ENCODE peak calls at places on chromosomes 1 and 21, in nine cellular contexts. U is NCI-H1105 treated with DMSO at 0.1 percent for 48 hours; O is stimulated activated CD4-positive, alpha-beta T cell treated with anti-CD3 and anti-CD28 coated beads, TNF-alpha, amount 100 ng/mL, for 24 hours; C is hippocampal formation; J is neural crest cell; W is T-helper 1 cell; Y is left ventricle myocardium superior; L is Peyer's patch; S is NCI-H1092 treated with DMSO at 0.1 percent for 48 hours. V is an unnamed sample.

GRCh38 chr1:114330451-114330983 is 176.8 kb upstream of the SYT6 start:
- DNase-seq in Y (no peak), S (no peak), W (no peak), C (no peak), O (no peak), U (no peak), L (no peak), J (no peak), V (peak; percentile 2)

GRCh38 chr21:45828580-45829565 is 152.7 kb upstream of the COL6A1 start:
- DNase-seq in S (no peak), U (no peak), W (no peak), L (no peak), J (no peak), Y (no peak), C (no peak), O (no peak), V (no peak)

GRCh38 chr1:18575620-18576019 is 55.0 kb upstream of the PAX7 start:
- DNase-seq in O (peak; percentile 9), S (peak; percentile 71), U (peak; percentile 7), L (peak; percentile 68), C (peak; percentile 29), J (peak; percentile 81), W (peak; percentile 42), Y (peak; percentile 82), V (peak; percentile 50)

GRCh38 chr1:192379536-192379935 is 62.7 kb downstream of the RGS21 start:
- DNase-seq in L (no peak), U (no peak), S (no peak), C (no peak), O (no peak), Y (no peak), W (no peak), J (no peak), V (no peak)

GRCh38 chr1:232983817-232984567 is 33.6 kb downstream of the NTPCR start:
- DNase-seq in Y (no peak), U (no peak), J (no peak), S (no peak), C (no peak), O (no peak), W (no peak), L (no peak), V (no peak)

GRCh38 chr1:243508303-243508713 is 252.5 kb downstream of the SDCCAG8 start:
- DNase-seq in S (no peak), W (no peak), Y (no peak), C (peak; percentile 30), U (no peak), O (no peak), J (no peak), L (no peak), V (no peak)

GRCh38 chr1:227245613-227246320 is 72.5 kb downstream of the CDC42BPA start:
- DNase-seq in Y (peak; percentile 80), O (no peak), S (no peak), L (no peak), W (no peak), U (no peak), J (no peak), C (no peak), V (no peak)

GRCh38 chr1:43994071-43994470 is 2.7 kb downstream of the CCDC24 start:
- DNase-seq in L (no peak), O (no peak), S (no peak), W (no peak), C (no peak), J (no peak), Y (no peak), U (no peak), V (no peak)

GRCh38 chr1:78044796-78045599 is 768 bp upstream of the GIPC2 start:
- DNase-seq in C (no peak), S (no peak), J (no peak), Y (no peak), O (no peak), L (no peak), W (no peak), U (no peak), V (no peak)

GRCh38 chr1:16017461-16018303 is at the start of gene HSPB7:
- DNase-seq in C (no peak), Y (peak; percentile 95), W (no peak), S (no peak), O (no peak), U (no peak), L (no peak), J (no peak), V (no peak)

GRCh38 chr1:32431736-32432400 is 33.0 kb upstream of the ZBTB8B start:
- DNase-seq in U (no peak), Y (no peak), W (no peak), C (no peak), J (no peak), L (no peak), O (no peak), S (no peak), V (no peak)

GRCh38 chr1:232589809-232590741 is 39.9 kb downstream of the SIPA1L2 start:
- DNase-seq in J (no peak), U (no peak), S (no peak), L (no peak), Y (peak; percentile 38), C (peak; percentile 10), W (no peak), O (no peak), V (no peak)

GRCh38 chr1:229563241-229563640 is 4.7 kb upstream of the ABCB10 start:
- DNase-seq in L (no peak), Y (no peak), O (no peak), C (no peak), J (no peak), U (no peak), W (no peak), S (no peak), V (peak; percentile 38)

GRCh38 chr1:1753607-1754005 is 24.7 kb downstream of the NADK start:
- DNase-seq in S (no peak), U (no peak), Y (no peak), C (no peak), J (no peak), W (no peak), O (no peak), L (no peak), V (no peak)

GRCh38 chr1:165228676-165229075 is 127.8 kb downstream of the LMX1A start:
- DNase-seq in Y (no peak), W (no peak), L (no peak), C (no peak), O (no peak), S (no peak), J (no peak), U (no peak), V (peak; percentile 12)

GRCh38 chr1:232982238-232982944 is 32.0 kb downstream of the NTPCR start:
- DNase-seq in Y (no peak), W (no peak), S (no peak), U (no peak), L (no peak), O (no peak), J (no peak), C (no peak), V (no peak)

GRCh38 chr1:90074555-90075315 is 79.8 kb downstream of the ZNF326 start:
- DNase-seq in U (peak; percentile 85), O (no peak), Y (no peak), L (no peak), W (no peak), J (no peak), S (peak; percentile 2), C (no peak), V (peak; percentile 51)

GRCh38 chr1:229217716-229218115 is 53.2 kb upstream of the RAB4A start:
- DNase-seq in C (no peak), O (no peak), U (no peak), L (no peak), W (no peak), Y (no peak), S (no peak), J (no peak), V (no peak)

GRCh38 chr21:17911628-17912027 is 92.5 kb upstream of the C21orf91 start:
- DNase-seq in U (no peak), S (no peak), C (no peak), W (no peak), Y (no peak), L (no peak), O (no peak), J (no peak), V (no peak)

GRCh38 chr1:243706563-243706962 is 143.5 kb downstream of the AKT3 start:
- DNase-seq in L (no peak), W (no peak), S (no peak), O (no peak), U (no peak), J (no peak), Y (no peak), C (no peak), V (peak; percentile 10)

GRCh38 chr1:107430540-107431228 is 289.8 kb downstream of the NTNG1 start:
- DNase-seq in Y (no peak), J (peak; percentile 25), W (no peak), O (no peak), S (peak; percentile 29), C (peak; percentile 1), L (no peak), U (peak; percentile 16), V (peak; percentile 39)

GRCh38 chr1:175191654-175192053 is 922 bp downstream of the KIAA0040 start:
- DNase-seq in L (no peak), W (no peak), S (peak; percentile 42), U (peak; percentile 26), O (no peak), Y (no peak), J (no peak), C (no peak), V (peak; percentile 74)

GRCh38 chr1:30974536-30974935 is 66.0 kb upstream of the SDC3 start:
- DNase-seq in L (no peak), C (no peak), W (no peak), O (no peak), Y (no peak), J (no peak), S (no peak), U (no peak), V (peak; percentile 29)

GRCh38 chr1:109242387-109242786 is 7.0 kb upstream of the CELSR2 start:
- DNase-seq in S (no peak), C (no peak), Y (peak; percentile 49), O (no peak), L (no peak), J (no peak), U (no peak), W (no peak), V (no peak)

GRCh38 chr1:33876970-33877680 is 13.2 kb downstream of the HMGB4 start:
- DNase-seq in C (no peak), S (no peak), U (no peak), Y (peak; percentile 54), W (no peak), L (no peak), O (no peak), J (no peak), V (no peak)

GRCh38 chr1:23417570-23417969 is 7.0 kb downstream of the TCEA3 start:
- DNase-seq in O (no peak), U (peak; percentile 61), C (no peak), L (no peak), S (no peak), Y (peak; percentile 74), W (no peak), J (no peak), V (no peak)

GRCh38 chr1:155944396-155944728 is 2.9 kb downstream of the RXFP4 start:
- DNase-seq in U (peak; percentile 54), O (no peak), Y (no peak), S (peak; percentile 90), W (no peak), J (no peak), L (no peak), C (no peak), V (no peak)

GRCh38 chr1:85585845-85586244 is 5.3 kb downstream of the CCN1 start:
- DNase-seq in L (no peak), C (no peak), U (no peak), Y (no peak), W (no peak), S (no peak), J (no peak), O (no peak), V (no peak)

GRCh38 chr1:99264201-99265021 is at the start of gene PLPPR4:
- DNase-seq in S (peak; percentile 55), O (no peak), W (no peak), U (peak; percentile 61), C (peak; percentile 13), Y (peak; percentile 67), L (peak; percentile 50), J (peak; percentile 57), V (peak; percentile 73)

GRCh38 chr1:59595774-59596173 is 219.0 kb upstream of the HOOK1 start:
- DNase-seq in O (no peak), S (no peak), Y (no peak), W (no peak), J (no peak), U (no peak), L (no peak), C (no peak), V (no peak)

GRCh38 chr1:110964400-110964903 is 730 bp upstream of the LRIF1 start:
- DNase-seq in W (no peak), U (no peak), O (no peak), Y (no peak), C (no peak), S (no peak), J (no peak), L (no peak), V (no peak)